ENCODE peak calls at places on chromosomes 11 and 22, in eight cellular contexts. V is GM19239; U is GM20000; L is A549; H is progenitor cell of endocrine pancreas; K is smooth muscle cell of the brain vasculature; W is PC-3; Q is stimulated activated CD8-positive, alpha-beta memory T cell treated with anti-CD3 and anti-CD28 coated beads, Interleukin-2, amount 100 ng/mL, for 1 hour. D is an unnamed sample.

GRCh38 chr11:10478574-10479550 is 23.8 kb downstream of the AMPD3 start:
- DNase-seq in U (no peak), L (no peak), H (no peak), K (no peak), Q (no peak), W (no peak), V (no peak), D (no peak)

GRCh38 chr22:40240671-40241070 is 62.9 kb downstream of the TNRC6B start:
- DNase-seq in W (peak), H (no peak), L (no peak), U (no peak), K (no peak), Q (no peak), V (no peak), D (no peak)

GRCh38 chr11:130827697-130828377 is 88.4 kb downstream of the SNX19 start:
- DNase-seq in U (peak), Q (no peak), K (no peak), L (peak), H (peak), W (peak), V (no peak), D (no peak)

GRCh38 chr11:73306069-73306468 is 2.0 kb upstream of the ARHGEF17 start:
- DNase-seq in V (no peak), H (no peak), Q (no peak), K (no peak), U (no peak), W (peak), L (peak), D (no peak)

GRCh38 chr11:86440305-86440716 is 65.6 kb downstream of the CCDC81 start:
- DNase-seq in U (no peak), H (no peak), L (no peak), Q (no peak), W (no peak), V (no peak), K (no peak), D (no peak)

GRCh38 chr11:26583550-26583949 is 11.5 kb upstream of the MUC15 start:
- DNase-seq in L (no peak), V (no peak), U (no peak), K (no peak), Q (no peak), W (peak), H (no peak), D (no peak)

GRCh38 chr11:11706022-11706421 is 84.2 kb upstream of the GALNT18 start:
- DNase-seq in U (no peak), K (no peak), Q (no peak), V (no peak), L (no peak), W (peak), H (no peak), D (no peak)

GRCh38 chr11:74460481-74461154 is 6.7 kb downstream of the KCNE3 start:
- DNase-seq in W (peak), V (no peak), U (no peak), H (no peak), L (no peak), K (no peak), Q (no peak), D (no peak)

D was measured in GOT3.